ENCODE peak calls at places on chromosomes 3 and 15, in seven cellular contexts. Z, F, H, B, G, L and Y are unnamed samples. For H3K9me3, the result is how much of the 10 kb centered on the place peaks cover.

GRCh38 chr3:85567074-85567676 is 608.4 kb downstream of the CADM2 start:
- DNase-seq in Z (no peak), F (no peak), H (peak), B (no peak), G (peak), L (peak), Y (peak)

GRCh38 chr3:136818851-136819783 is at the start of gene SLC35G2:
- DNase-seq in Z (no peak), F (peak), H (peak), B (no peak), G (peak), L (peak), Y (peak)

GRCh38 chr3:110741891-110742290 is 329.7 kb upstream of the NECTIN3 start:
- DNase-seq in Z (no peak), F (no peak), H (no peak), B (no peak), G (no peak), L (no peak), Y (no peak)

GRCh38 chr3:190585771-190586630 is 72.1 kb downstream of the IL1RAP start:
- DNase-seq in Z (no peak), F (no peak), H (no peak), B (no peak), G (peak), L (no peak), Y (no peak)

GRCh38 chr15:66894986-66895780 is 170.2 kb upstream of the SMAD3 start:
- DNase-seq in Z (no peak), F (no peak), H (no peak), B (no peak), G (no peak), L (no peak), Y (peak)

GRCh38 chr3:171772427-171773056 is 37.7 kb downstream of the PLD1 start:
- DNase-seq in Z (no peak), F (peak), H (no peak), B (no peak), G (peak), L (peak), Y (peak)

GRCh38 chr3:56988874-56989433 is 71.5 kb upstream of the SPATA12 start:
- DNase-seq in Z (peak), F (peak), H (peak), B (no peak), G (peak), L (peak), Y (peak)

GRCh38 chr3:123353852-123354238 is 95.0 kb downstream of the ADCY5 start:
- DNase-seq in Z (no peak), F (no peak), H (no peak), B (no peak), G (no peak), L (no peak), Y (no peak)

GRCh38 chr15:53202876-53203275 is 412.7 kb upstream of the ONECUT1 start:
- DNase-seq in Z (no peak), F (no peak), H (no peak), B (no peak), G (no peak), L (no peak), Y (no peak)

GRCh38 chr3:69930564-69930963 is 69.0 kb upstream of the SAMMSON start:
- DNase-seq in Z (no peak), F (no peak), H (no peak), B (no peak), G (peak), L (no peak), Y (no peak)

GRCh38 chr15:65300924-65301441 is 3.5 kb upstream of the RNU5B-1 start:
- DNase-seq in Z (no peak), F (no peak), H (no peak), B (no peak), G (no peak), L (no peak), Y (peak)

GRCh38 chr3:140501054-140501769 is 176.7 kb upstream of the TRIM42 start:
- DNase-seq in Z (peak), F (no peak), H (no peak), B (no peak), G (no peak), L (no peak), Y (no peak)

GRCh38 chr15:70387086-70387485 is 289.4 kb upstream of the TLE3 start:
- DNase-seq in Z (no peak), F (no peak), H (no peak), B (no peak), G (no peak), L (no peak), Y (no peak)

GRCh38 chr15:99436472-99437314 is 129.1 kb upstream of the MEF2A start:
- DNase-seq in Z (no peak), F (peak), H (no peak), B (no peak), G (no peak), L (peak), Y (peak)

GRCh38 chr3:101542952-101543351 is 18.7 kb upstream of the TRMT10C start:
- DNase-seq in Z (no peak), F (no peak), H (no peak), B (no peak), G (no peak), L (no peak), Y (no peak)

GRCh38 chr3:56904526-56905245 is 102.9 kb upstream of the ARHGEF3 start:
- DNase-seq in Z (no peak), F (no peak), H (no peak), B (no peak), G (no peak), L (no peak), Y (no peak)

GRCh38 chr15:101662203-101662602 is 10.0 kb upstream of the TM2D3 start:
- DNase-seq in Z (no peak), F (no peak), H (no peak), B (no peak), G (no peak), L (no peak), Y (no peak)

GRCh38 chr15:36230741-36231140 is 348.7 kb upstream of the CDIN1 start:
- DNase-seq in Z (no peak), F (no peak), H (no peak), B (no peak), G (no peak), L (no peak), Y (no peak)

GRCh38 chr3:176341963-176342362 is 855.3 kb downstream of the TBL1XR1 start:
- DNase-seq in Z (no peak), F (no peak), H (no peak), B (no peak), G (no peak), L (no peak), Y (no peak)
- H3K9me3 ChIP-seq in Z (under half), F (under half), H (under half), B (under half), G (under half), L (under half), Y (under half)

GRCh38 chr3:174431717-174432116 is 427.4 kb upstream of the NAALADL2 start:
- DNase-seq in Z (no peak), F (no peak), H (no peak), B (no peak), G (no peak), L (no peak), Y (no peak)
- H3K27ac ChIP-seq in Z (no peak), F (no peak), H (no peak), B (no peak), G (no peak), L (no peak), Y (no peak)

GRCh38 chr3:46764206-46764605 is 46.5 kb upstream of the PRSS50 start:
- DNase-seq in Z (no peak), F (no peak), H (no peak), B (no peak), G (no peak), L (no peak), Y (no peak)
- H3K9me3 ChIP-seq in Z (under half), F (under half), H (half or more), B (under half), G (half or more), L (half or more), Y (under half)

GRCh38 chr3:9908286-9908685 is 5.6 kb downstream of the IL17RE start:
- DNase-seq in Z (no peak), F (no peak), H (no peak), B (no peak), G (no peak), L (no peak), Y (no peak)
- H3K27ac ChIP-seq in Z (no peak), F (no peak), H (no peak), B (no peak), G (no peak), L (no peak), Y (no peak)

GRCh38 chr15:62264196-62264595 is 99.1 kb upstream of the C2CD4B start:
- DNase-seq in Z (no peak), F (no peak), H (no peak), B (no peak), G (no peak), L (no peak), Y (no peak)
- H3K9me3 ChIP-seq in Z (under half), F (under half), H (half or more), B (under half), G (half or more), L (half or more), Y (under half)

DNA sequence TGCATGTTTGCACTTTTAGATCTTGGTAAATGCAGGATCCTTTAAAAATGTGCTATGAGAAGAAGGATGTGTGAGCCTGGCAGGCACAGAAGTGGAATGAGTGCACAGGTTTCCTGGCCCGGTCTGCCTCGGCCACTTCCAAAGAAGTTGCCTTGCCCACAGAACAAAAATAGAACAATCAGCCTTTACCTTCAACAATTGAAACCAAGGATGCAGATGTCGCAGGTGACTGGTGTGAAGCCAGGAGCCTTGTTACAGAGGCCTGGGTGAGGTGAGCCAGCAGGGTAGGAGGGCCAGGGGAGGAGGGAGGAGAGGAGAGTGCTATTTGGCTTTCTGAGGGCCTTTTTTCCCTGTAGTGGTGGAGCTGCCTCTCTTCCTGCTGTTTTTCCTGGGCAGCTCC is 68.1 kb downstream of the ABHD5 start:
- DNase-seq in Z (peak), F (no peak), H (no peak), B (no peak), G (no peak), L (no peak), Y (no peak)
- H3K27ac ChIP-seq in Z (peak), F (no peak), H (peak), B (no peak), G (peak), L (peak), Y (no peak)